ENCODE peak calls at places on chromosomes 7 and 10, in ten cellular contexts. One of them, this sample, is unnamed.

GRCh38 chr10:82742478-82742877 is 867.5 kb downstream of the NRG3 start:
- DNase-seq in prostate gland: no peak
- DNase-seq in GM23338: peak; percentile 2
- DNase-seq in spleen: no peak
- DNase-seq in esophagus muscularis mucosa: no peak
- DNase-seq in HCT116: no peak
- DNase-seq in breast epithelium: no peak
- DNase-seq in stomach: peak; percentile 34
- DNase-seq in Panc1: peak; percentile 2
- DNase-seq in HepG2: no peak
- DNase-seq in this sample: no peak

GRCh38 chr10:93463723-93464511 is 18.2 kb downstream of the MYOF start:
- DNase-seq in stomach: no peak
- DNase-seq in GM23338: no peak
- DNase-seq in esophagus muscularis mucosa: no peak
- DNase-seq in HCT116: no peak
- DNase-seq in prostate gland: no peak
- DNase-seq in breast epithelium: no peak
- DNase-seq in spleen: no peak
- DNase-seq in HepG2: no peak
- DNase-seq in Panc1: no peak
- DNase-seq in this sample: no peak

GRCh38 chr10:125016123-125016522 is 74.2 kb downstream of the ZRANB1 start:
- DNase-seq in Panc1: no peak
- DNase-seq in esophagus muscularis mucosa: no peak
- DNase-seq in GM23338: no peak
- DNase-seq in prostate gland: no peak
- DNase-seq in stomach: no peak
- DNase-seq in HepG2: no peak
- DNase-seq in breast epithelium: no peak
- DNase-seq in HCT116: no peak
- DNase-seq in spleen: no peak
- DNase-seq in this sample: no peak

GRCh38 chr10:27783660-27784059 is 38.0 kb upstream of the MKX start:
- DNase-seq in spleen: no peak
- DNase-seq in Panc1: no peak
- DNase-seq in HCT116: peak; percentile 81
- DNase-seq in GM23338: peak; percentile 79
- DNase-seq in stomach: no peak
- DNase-seq in breast epithelium: no peak
- DNase-seq in HepG2: peak; percentile 23
- DNase-seq in prostate gland: no peak
- DNase-seq in esophagus muscularis mucosa: no peak
- DNase-seq in this sample: no peak

GRCh38 chr7:96401200-96401599 is 79.3 kb upstream of the SLC25A13 start:
- DNase-seq in breast epithelium: no peak
- DNase-seq in HCT116: no peak
- DNase-seq in Panc1: no peak
- DNase-seq in HepG2: peak; percentile 50
- DNase-seq in prostate gland: no peak
- DNase-seq in stomach: no peak
- DNase-seq in GM23338: no peak
- DNase-seq in spleen: no peak
- DNase-seq in esophagus muscularis mucosa: no peak
- DNase-seq in this sample: no peak

GRCh38 chr7:45027774-45028114 is 27.7 kb downstream of the CCM2 start:
- DNase-seq in GM23338: no peak
- DNase-seq in prostate gland: no peak
- DNase-seq in spleen: no peak
- DNase-seq in HCT116: no peak
- DNase-seq in stomach: no peak
- DNase-seq in esophagus muscularis mucosa: no peak
- DNase-seq in Panc1: no peak
- DNase-seq in HepG2: no peak
- DNase-seq in breast epithelium: no peak
- DNase-seq in this sample: no peak

GRCh38 chr10:621500-621899 is 68.0 kb downstream of the DIP2C start:
- DNase-seq in prostate gland: no peak
- DNase-seq in stomach: no peak
- DNase-seq in esophagus muscularis mucosa: no peak
- DNase-seq in GM23338: no peak
- DNase-seq in Panc1: no peak
- DNase-seq in HCT116: no peak
- DNase-seq in breast epithelium: no peak
- DNase-seq in HepG2: no peak
- DNase-seq in spleen: peak; percentile 63
- DNase-seq in this sample: no peak

GRCh38 chr7:100211342-100211780 is 8.4 kb upstream of the PVRIG start:
- DNase-seq in HCT116: no peak
- DNase-seq in breast epithelium: no peak
- DNase-seq in stomach: no peak
- DNase-seq in Panc1: no peak
- DNase-seq in esophagus muscularis mucosa: no peak
- DNase-seq in spleen: peak; percentile 59
- DNase-seq in GM23338: no peak
- DNase-seq in HepG2: no peak
- DNase-seq in prostate gland: no peak
- DNase-seq in this sample: no peak

GRCh38 chr7:158816271-158816670 is 13.0 kb downstream of the ESYT2 start:
- DNase-seq in esophagus muscularis mucosa: no peak
- DNase-seq in spleen: no peak
- DNase-seq in HCT116: no peak
- DNase-seq in GM23338: no peak
- DNase-seq in prostate gland: no peak
- DNase-seq in stomach: no peak
- DNase-seq in Panc1: no peak
- DNase-seq in breast epithelium: no peak
- DNase-seq in HepG2: no peak
- DNase-seq in this sample: no peak

GRCh38 chr10:96017227-96017687 is 26.1 kb upstream of the CCNJ start:
- DNase-seq in esophagus muscularis mucosa: no peak
- DNase-seq in HCT116: peak; percentile 51
- DNase-seq in prostate gland: peak; percentile 25
- DNase-seq in Panc1: peak; percentile 36
- DNase-seq in breast epithelium: no peak
- DNase-seq in stomach: no peak
- DNase-seq in HepG2: peak; percentile 68
- DNase-seq in spleen: no peak
- DNase-seq in GM23338: peak; percentile 83
- DNase-seq in this sample: no peak

GRCh38 chr10:81876253-81876731 is 1.3 kb downstream of the NRG3 start:
- DNase-seq in HepG2: no peak
- DNase-seq in GM23338: peak; percentile 72
- DNase-seq in stomach: no peak
- DNase-seq in Panc1: no peak
- DNase-seq in breast epithelium: no peak
- DNase-seq in esophagus muscularis mucosa: no peak
- DNase-seq in HCT116: no peak
- DNase-seq in prostate gland: no peak
- DNase-seq in spleen: peak; percentile 59
- DNase-seq in this sample: no peak

GRCh38 chr10:100186253-100186780 is 488 bp upstream of the ERLIN1 start:
- DNase-seq in stomach: no peak
- DNase-seq in spleen: no peak
- DNase-seq in Panc1: no peak
- DNase-seq in GM23338: peak; percentile 46
- DNase-seq in prostate gland: peak; percentile 24
- DNase-seq in breast epithelium: no peak
- DNase-seq in HCT116: no peak
- DNase-seq in HepG2: no peak
- DNase-seq in esophagus muscularis mucosa: no peak
- DNase-seq in this sample: no peak

GRCh38 chr10:102869290-102870198 is at the start of gene AS3MT:
- DNase-seq in Panc1: no peak
- DNase-seq in spleen: peak; percentile 76
- DNase-seq in breast epithelium: no peak
- DNase-seq in HCT116: no peak
- DNase-seq in GM23338: peak; percentile 91
- DNase-seq in HepG2: peak; percentile 38
- DNase-seq in prostate gland: peak; percentile 24
- DNase-seq in stomach: no peak
- DNase-seq in esophagus muscularis mucosa: no peak
- DNase-seq in this sample: no peak

GRCh38 chr10:47296941-47297340 is 3.1 kb upstream of the GDF10 start:
- DNase-seq in HepG2: no peak
- DNase-seq in GM23338: no peak
- DNase-seq in HCT116: no peak
- DNase-seq in prostate gland: no peak
- DNase-seq in Panc1: no peak
- DNase-seq in spleen: no peak
- DNase-seq in esophagus muscularis mucosa: no peak
- DNase-seq in breast epithelium: no peak
- DNase-seq in stomach: no peak
- DNase-seq in this sample: no peak

GRCh38 chr7:101875215-101875846 is 57.9 kb downstream of the CUX1 start:
- DNase-seq in HepG2: no peak
- DNase-seq in HCT116: no peak
- DNase-seq in prostate gland: no peak
- DNase-seq in GM23338: no peak
- DNase-seq in spleen: peak; percentile 17
- DNase-seq in breast epithelium: no peak
- DNase-seq in Panc1: no peak
- DNase-seq in stomach: no peak
- DNase-seq in esophagus muscularis mucosa: no peak
- DNase-seq in this sample: no peak

GRCh38 chr10:12974123-12974844 is 27.2 kb downstream of the CCDC3 start:
- DNase-seq in HepG2: no peak
- DNase-seq in GM23338: no peak
- DNase-seq in esophagus muscularis mucosa: no peak
- DNase-seq in spleen: no peak
- DNase-seq in breast epithelium: no peak
- DNase-seq in HCT116: no peak
- DNase-seq in prostate gland: no peak
- DNase-seq in Panc1: no peak
- DNase-seq in stomach: no peak
- DNase-seq in this sample: peak; percentile 68

GRCh38 chr10:45471531-45472310 is 97.7 kb downstream of the ALOX5 start:
- DNase-seq in HCT116: no peak
- DNase-seq in breast epithelium: no peak
- DNase-seq in esophagus muscularis mucosa: peak; percentile 55
- DNase-seq in GM23338: peak; percentile 86
- DNase-seq in prostate gland: no peak
- DNase-seq in spleen: no peak
- DNase-seq in Panc1: no peak
- DNase-seq in stomach: no peak
- DNase-seq in HepG2: peak; percentile 15
- DNase-seq in this sample: no peak

DNA sequence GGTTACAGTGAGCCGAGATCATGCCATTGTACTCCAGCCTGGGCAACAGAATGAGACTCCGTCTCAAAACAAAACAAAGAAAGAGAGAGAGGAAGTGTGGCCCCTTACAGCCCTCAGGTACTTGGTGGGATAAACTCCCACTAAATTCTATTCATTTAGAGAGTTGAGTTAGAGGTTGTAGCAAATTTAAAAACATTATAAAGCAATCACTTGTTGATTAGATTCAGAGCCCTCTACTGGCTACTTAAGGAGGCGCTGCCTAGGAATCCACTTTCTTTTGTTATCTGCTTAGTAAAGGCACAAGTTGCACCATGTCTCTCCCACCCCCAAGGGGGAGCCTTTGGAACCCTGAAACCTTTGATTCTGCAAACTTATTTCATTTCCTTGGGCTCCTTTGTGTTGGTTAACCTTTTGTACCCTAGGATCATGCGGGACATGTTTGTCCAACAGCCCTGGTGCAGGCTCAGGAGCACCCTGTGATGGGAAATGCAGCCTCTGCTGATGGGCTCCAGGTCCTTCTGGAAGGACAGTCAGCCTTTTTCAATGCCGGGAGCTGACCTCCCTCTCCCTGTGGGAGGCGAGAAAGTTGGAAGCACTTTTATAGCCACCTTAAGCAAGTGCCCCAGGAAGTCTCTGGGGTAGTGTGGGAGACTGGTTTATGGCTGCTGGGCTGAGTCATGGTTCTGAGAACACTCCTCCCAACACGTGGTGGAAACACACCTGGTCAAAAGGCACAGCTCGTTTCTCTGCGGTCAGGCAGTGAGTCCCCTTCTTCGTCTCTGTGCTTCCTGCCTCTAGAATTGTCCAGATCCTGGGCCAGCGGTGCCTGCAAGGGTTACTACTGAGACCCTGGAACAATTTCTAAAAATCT is 2.3 kb downstream of the HKDC1 start:
- DNase-seq in prostate gland: peak; percentile 62
- DNase-seq in breast epithelium: peak; percentile 53
- DNase-seq in stomach: peak; percentile 71
- DNase-seq in GM23338: peak; percentile 95
- DNase-seq in Panc1: peak; percentile 61
- DNase-seq in spleen: peak; percentile 85
- DNase-seq in esophagus muscularis mucosa: no peak
- DNase-seq in HCT116: peak; percentile 83
- DNase-seq in HepG2: peak; percentile 62
- DNase-seq in this sample: no peak
- TF ChIP-seq CTCF in prostate gland: peak; percentile 23
- TF ChIP-seq CTCF in breast epithelium: peak; percentile 35
- TF ChIP-seq CTCF in stomach: peak; percentile 62
- TF ChIP-seq CTCF in GM23338: peak; percentile 91
- TF ChIP-seq CTCF in Panc1: peak; percentile 95
- TF ChIP-seq CTCF in spleen: peak; percentile 71
- TF ChIP-seq CTCF in esophagus muscularis mucosa: peak; percentile 47
- TF ChIP-seq CTCF in HCT116: peak; percentile 73
- TF ChIP-seq CTCF in HepG2: peak; percentile 65
- TF ChIP-seq CTCF in this sample: peak; percentile 19

GRCh38 chr10:4344544-4344994 is 481.4 kb upstream of the AKR1E2 start:
- DNase-seq in Panc1: peak; percentile 57
- DNase-seq in breast epithelium: peak; percentile 58
- DNase-seq in esophagus muscularis mucosa: no peak
- DNase-seq in GM23338: peak; percentile 46
- DNase-seq in prostate gland: no peak
- DNase-seq in HCT116: peak; percentile 89
- DNase-seq in spleen: no peak
- DNase-seq in stomach: no peak
- DNase-seq in HepG2: no peak
- DNase-seq in this sample: peak; percentile 83
- TF ChIP-seq POLR2AphosphoS5 in Panc1: no peak
- TF ChIP-seq POLR2AphosphoS5 in breast epithelium: peak; percentile 47
- TF ChIP-seq POLR2AphosphoS5 in esophagus muscularis mucosa: peak; percentile 86
- TF ChIP-seq POLR2AphosphoS5 in GM23338: no peak
- TF ChIP-seq POLR2AphosphoS5 in prostate gland: no peak
- TF ChIP-seq POLR2AphosphoS5 in HCT116: peak; percentile 32
- TF ChIP-seq POLR2AphosphoS5 in spleen: no peak
- TF ChIP-seq POLR2AphosphoS5 in stomach: peak; percentile 73
- TF ChIP-seq POLR2AphosphoS5 in HepG2: no peak
- TF ChIP-seq POLR2AphosphoS5 in this sample: peak; percentile 71

GRCh38 chr10:79241629-79241989 is 105.7 kb upstream of the PPIF start:
- DNase-seq in HepG2: no peak
- DNase-seq in HCT116: no peak
- DNase-seq in esophagus muscularis mucosa: no peak
- DNase-seq in breast epithelium: no peak
- DNase-seq in stomach: no peak
- DNase-seq in Panc1: no peak
- DNase-seq in GM23338: no peak
- DNase-seq in prostate gland: no peak
- DNase-seq in spleen: no peak
- DNase-seq in this sample: no peak
- H3K4me3 ChIP-seq in HepG2: no peak overlapping the region
- H3K4me3 ChIP-seq in HCT116: no peak overlapping the region
- H3K4me3 ChIP-seq in esophagus muscularis mucosa: peak overlapping the region; percentile 64
- H3K4me3 ChIP-seq in breast epithelium: no peak overlapping the region
- H3K4me3 ChIP-seq in stomach: no peak overlapping the region
- H3K4me3 ChIP-seq in Panc1: no peak overlapping the region
- H3K4me3 ChIP-seq in GM23338: peak overlapping the region; percentile 73
- H3K4me3 ChIP-seq in prostate gland: no peak overlapping the region
- H3K4me3 ChIP-seq in spleen: peak overlapping the region; percentile 70
- H3K4me3 ChIP-seq in this sample: peak overlapping the region; percentile 68

GRCh38 chr10:77456414-77456813 is 181.2 kb downstream of the KCNMA1 start:
- DNase-seq in breast epithelium: no peak
- DNase-seq in GM23338: no peak
- DNase-seq in spleen: no peak
- DNase-seq in prostate gland: no peak
- DNase-seq in HCT116: no peak
- DNase-seq in Panc1: no peak
- DNase-seq in HepG2: no peak
- DNase-seq in esophagus muscularis mucosa: no peak
- DNase-seq in stomach: peak; percentile 32
- DNase-seq in this sample: no peak
- TF ChIP-seq CTCF in breast epithelium: no peak
- TF ChIP-seq CTCF in GM23338: no peak
- TF ChIP-seq CTCF in spleen: no peak
- TF ChIP-seq CTCF in prostate gland: no peak
- TF ChIP-seq CTCF in HCT116: no peak
- TF ChIP-seq CTCF in Panc1: no peak
- TF ChIP-seq CTCF in HepG2: peak; percentile 29
- TF ChIP-seq CTCF in esophagus muscularis mucosa: no peak
- TF ChIP-seq CTCF in stomach: no peak
- TF ChIP-seq CTCF in this sample: no peak

This sample was measured in suprapubic skin.